ENCODE peak calls at places on chromosomes 13 and 19, in nine cellular contexts. One of them, this sample, is unnamed.

GRCh38 chr19:6718111-6718740 is 2.2 kb downstream of the C3 start:
- DNase-seq in IMR-90: no peak
- DNase-seq in mammary epithelial cell: no peak
- DNase-seq in CD8-positive, alpha-beta T cell: no peak
- DNase-seq in sigmoid colon: peak; percentile 64
- DNase-seq in dorsolateral prefrontal cortex: no peak
- DNase-seq in Karpas-422: no peak
- DNase-seq in GM23338: no peak
- DNase-seq in heart right ventricle: no peak
- DNase-seq in this sample: no peak

GRCh38 chr19:47490847-47491246 is 6.8 kb upstream of the KPTN start:
- DNase-seq in CD8-positive, alpha-beta T cell: no peak
- DNase-seq in Karpas-422: no peak
- DNase-seq in mammary epithelial cell: no peak
- DNase-seq in IMR-90: no peak
- DNase-seq in sigmoid colon: peak; percentile 62
- DNase-seq in dorsolateral prefrontal cortex: no peak
- DNase-seq in heart right ventricle: no peak
- DNase-seq in GM23338: no peak
- DNase-seq in this sample: no peak

GRCh38 chr19:28737021-28737525 is 475.9 kb downstream of the UQCRFS1 start:
- DNase-seq in CD8-positive, alpha-beta T cell: no peak
- DNase-seq in GM23338: peak; percentile 65
- DNase-seq in dorsolateral prefrontal cortex: no peak
- DNase-seq in heart right ventricle: no peak
- DNase-seq in IMR-90: peak; percentile 44
- DNase-seq in mammary epithelial cell: peak; percentile 28
- DNase-seq in Karpas-422: peak; percentile 74
- DNase-seq in sigmoid colon: no peak
- DNase-seq in this sample: no peak

GRCh38 chr13:99398071-99398470 is 90.9 kb upstream of the GPR183 start:
- DNase-seq in CD8-positive, alpha-beta T cell: no peak
- DNase-seq in dorsolateral prefrontal cortex: no peak
- DNase-seq in Karpas-422: no peak
- DNase-seq in mammary epithelial cell: no peak
- DNase-seq in IMR-90: no peak
- DNase-seq in heart right ventricle: no peak
- DNase-seq in GM23338: no peak
- DNase-seq in sigmoid colon: no peak
- DNase-seq in this sample: no peak

GRCh38 chr13:83940742-83941141 is 58.5 kb upstream of the SLITRK1 start:
- DNase-seq in IMR-90: no peak
- DNase-seq in mammary epithelial cell: peak; percentile 80
- DNase-seq in Karpas-422: no peak
- DNase-seq in CD8-positive, alpha-beta T cell: no peak
- DNase-seq in GM23338: no peak
- DNase-seq in dorsolateral prefrontal cortex: no peak
- DNase-seq in heart right ventricle: no peak
- DNase-seq in sigmoid colon: no peak
- DNase-seq in this sample: no peak

GRCh38 chr13:99086869-99087129 is 108.9 kb upstream of the DOCK9 start:
- DNase-seq in GM23338: no peak
- DNase-seq in sigmoid colon: peak; percentile 74
- DNase-seq in heart right ventricle: no peak
- DNase-seq in Karpas-422: no peak
- DNase-seq in mammary epithelial cell: peak; percentile 42
- DNase-seq in dorsolateral prefrontal cortex: no peak
- DNase-seq in CD8-positive, alpha-beta T cell: peak; percentile 55
- DNase-seq in IMR-90: no peak
- DNase-seq in this sample: no peak

GRCh38 chr13:97211986-97212385 is 10.1 kb upstream of the MBNL2 start:
- DNase-seq in GM23338: no peak
- DNase-seq in IMR-90: no peak
- DNase-seq in Karpas-422: no peak
- DNase-seq in heart right ventricle: no peak
- DNase-seq in sigmoid colon: no peak
- DNase-seq in CD8-positive, alpha-beta T cell: no peak
- DNase-seq in dorsolateral prefrontal cortex: no peak
- DNase-seq in mammary epithelial cell: no peak
- DNase-seq in this sample: no peak

GRCh38 chr13:49587311-49587847 is 2.0 kb upstream of the RCBTB1 start:
- DNase-seq in GM23338: no peak
- DNase-seq in Karpas-422: no peak
- DNase-seq in heart right ventricle: no peak
- DNase-seq in sigmoid colon: no peak
- DNase-seq in dorsolateral prefrontal cortex: no peak
- DNase-seq in IMR-90: peak; percentile 67
- DNase-seq in mammary epithelial cell: peak; percentile 79
- DNase-seq in CD8-positive, alpha-beta T cell: no peak
- DNase-seq in this sample: no peak

DNA sequence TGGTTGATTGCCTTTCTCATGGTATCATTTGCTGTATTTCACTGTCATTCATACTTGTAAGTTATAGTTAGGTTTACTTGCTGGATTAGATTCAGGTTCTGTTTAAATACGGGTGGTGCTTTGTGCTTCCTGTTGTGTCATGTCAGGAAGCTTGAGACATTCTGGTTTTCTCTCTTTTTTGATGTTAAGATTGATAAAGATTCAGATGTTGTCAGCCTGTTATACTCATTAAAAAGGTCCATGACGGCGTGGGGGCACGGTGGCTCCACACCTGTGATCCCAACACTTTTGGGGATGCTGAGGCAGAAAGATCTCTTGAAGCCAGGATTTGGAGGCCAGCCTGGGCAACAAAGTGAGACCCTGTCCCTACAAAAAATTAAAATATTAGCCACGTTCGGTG is 45.7 kb downstream of the NAA16 start:
- DNase-seq in mammary epithelial cell: no peak
- DNase-seq in sigmoid colon: no peak
- DNase-seq in Karpas-422: no peak
- DNase-seq in CD8-positive, alpha-beta T cell: peak; percentile 47
- DNase-seq in heart right ventricle: no peak
- DNase-seq in IMR-90: no peak
- DNase-seq in dorsolateral prefrontal cortex: no peak
- DNase-seq in GM23338: no peak
- DNase-seq in this sample: no peak
- H3K27ac ChIP-seq in mammary epithelial cell: no peak overlapping the region
- H3K27ac ChIP-seq in sigmoid colon: no peak overlapping the region
- H3K27ac ChIP-seq in Karpas-422: no peak overlapping the region
- H3K27ac ChIP-seq in CD8-positive, alpha-beta T cell: peak overlapping the region; percentile 61
- H3K27ac ChIP-seq in heart right ventricle: no peak overlapping the region
- H3K27ac ChIP-seq in IMR-90: no peak overlapping the region
- H3K27ac ChIP-seq in dorsolateral prefrontal cortex: no peak overlapping the region
- H3K27ac ChIP-seq in GM23338: no peak overlapping the region
- H3K27ac ChIP-seq in this sample: no peak overlapping the region

GRCh38 chr13:109783815-109784589 is 2.4 kb downstream of the IRS2 start:
- DNase-seq in IMR-90: no peak
- DNase-seq in mammary epithelial cell: no peak
- DNase-seq in GM23338: peak; percentile 32
- DNase-seq in dorsolateral prefrontal cortex: no peak
- DNase-seq in CD8-positive, alpha-beta T cell: peak; percentile 18
- DNase-seq in Karpas-422: no peak
- DNase-seq in heart right ventricle: no peak
- DNase-seq in sigmoid colon: no peak
- DNase-seq in this sample: no peak
- H3K4me3 ChIP-seq in IMR-90: peak overlapping the region; percentile 34
- H3K4me3 ChIP-seq in mammary epithelial cell: peak overlapping the region; percentile 75
- H3K4me3 ChIP-seq in GM23338: peak overlapping the region; percentile 69
- H3K4me3 ChIP-seq in dorsolateral prefrontal cortex: peak overlapping the region; percentile 68
- H3K4me3 ChIP-seq in CD8-positive, alpha-beta T cell: no peak overlapping the region
- H3K4me3 ChIP-seq in Karpas-422: no peak overlapping the region
- H3K4me3 ChIP-seq in heart right ventricle: peak overlapping the region; percentile 59
- H3K4me3 ChIP-seq in sigmoid colon: peak overlapping the region; percentile 89
- H3K4me3 ChIP-seq in this sample: peak overlapping the region; percentile 88

DNA sequence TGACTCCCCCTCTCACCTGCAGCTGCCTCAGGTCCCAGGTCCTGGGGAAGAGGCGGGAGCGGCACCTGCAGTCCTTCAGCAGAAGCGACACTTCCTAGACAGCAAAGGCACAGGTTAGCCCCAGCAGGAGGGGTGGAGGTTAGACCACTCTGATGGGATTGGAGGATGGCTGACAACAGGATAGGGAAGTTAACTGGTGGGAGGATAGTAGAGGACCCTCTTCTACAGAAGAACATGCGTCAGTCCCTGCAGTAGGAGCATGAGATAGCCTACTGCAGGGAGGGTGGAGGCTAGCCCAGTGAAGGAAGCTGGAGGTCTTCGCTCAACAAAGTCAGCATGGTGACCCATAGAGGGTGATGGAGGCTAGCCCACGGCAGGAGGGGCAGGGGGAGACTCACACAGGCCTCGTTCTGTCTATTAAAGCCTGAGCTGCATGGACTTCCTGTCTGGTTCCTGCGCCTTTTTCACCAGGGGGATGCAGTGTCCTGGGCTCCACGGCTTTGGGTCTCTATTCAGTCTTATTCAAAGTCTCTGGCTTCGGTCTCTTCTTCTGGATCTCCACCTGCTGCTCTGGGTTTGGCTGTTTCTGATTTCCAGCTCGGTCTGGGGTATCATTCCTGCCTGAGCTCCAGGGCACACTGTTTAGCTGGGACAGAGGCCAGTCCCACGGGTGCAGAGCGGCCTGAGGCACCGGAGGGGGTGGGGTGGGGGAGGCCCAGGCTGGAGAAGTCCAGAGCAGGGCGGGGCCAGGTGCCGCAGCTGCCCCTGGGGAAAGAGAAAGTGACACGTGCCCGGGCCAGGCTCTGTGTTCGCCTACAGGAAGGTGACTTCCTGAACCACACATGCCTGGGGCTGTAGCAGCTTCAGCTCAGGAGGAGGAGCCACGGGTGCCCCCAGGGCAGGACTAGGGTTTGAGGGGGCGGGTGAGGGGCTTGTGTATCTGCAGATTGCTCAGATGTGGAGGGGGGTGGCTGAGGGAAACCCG is 7.3 kb downstream of the IFNL3 start:
- DNase-seq in GM23338: peak; percentile 39
- DNase-seq in mammary epithelial cell: peak; percentile 15
- DNase-seq in dorsolateral prefrontal cortex: no peak
- DNase-seq in CD8-positive, alpha-beta T cell: peak; percentile 36
- DNase-seq in Karpas-422: peak; percentile 67
- DNase-seq in IMR-90: no peak
- DNase-seq in sigmoid colon: no peak
- DNase-seq in heart right ventricle: no peak
- DNase-seq in this sample: no peak
- H3K27ac ChIP-seq in GM23338: no peak overlapping the region
- H3K27ac ChIP-seq in mammary epithelial cell: no peak overlapping the region
- H3K27ac ChIP-seq in dorsolateral prefrontal cortex: no peak overlapping the region
- H3K27ac ChIP-seq in CD8-positive, alpha-beta T cell: peak overlapping the region; percentile 50
- H3K27ac ChIP-seq in Karpas-422: no peak overlapping the region
- H3K27ac ChIP-seq in IMR-90: no peak overlapping the region
- H3K27ac ChIP-seq in sigmoid colon: no peak overlapping the region
- H3K27ac ChIP-seq in heart right ventricle: no peak overlapping the region
- H3K27ac ChIP-seq in this sample: no peak overlapping the region

GRCh38 chr13:26695891-26696311 is 64.7 kb downstream of the GPR12 start:
- DNase-seq in IMR-90: no peak
- DNase-seq in dorsolateral prefrontal cortex: no peak
- DNase-seq in sigmoid colon: no peak
- DNase-seq in heart right ventricle: no peak
- DNase-seq in Karpas-422: no peak
- DNase-seq in CD8-positive, alpha-beta T cell: no peak
- DNase-seq in GM23338: no peak
- DNase-seq in mammary epithelial cell: no peak
- DNase-seq in this sample: no peak

GRCh38 chr13:26699197-26699490 is 61.4 kb downstream of the GPR12 start:
- DNase-seq in CD8-positive, alpha-beta T cell: no peak
- DNase-seq in dorsolateral prefrontal cortex: no peak
- DNase-seq in mammary epithelial cell: no peak
- DNase-seq in GM23338: no peak
- DNase-seq in sigmoid colon: no peak
- DNase-seq in Karpas-422: no peak
- DNase-seq in heart right ventricle: no peak
- DNase-seq in IMR-90: no peak
- DNase-seq in this sample: no peak

GRCh38 chr13:26695360-26695705 is 65.3 kb downstream of the GPR12 start:
- DNase-seq in dorsolateral prefrontal cortex: no peak
- DNase-seq in Karpas-422: no peak
- DNase-seq in IMR-90: no peak
- DNase-seq in GM23338: no peak
- DNase-seq in sigmoid colon: no peak
- DNase-seq in mammary epithelial cell: no peak
- DNase-seq in heart right ventricle: no peak
- DNase-seq in CD8-positive, alpha-beta T cell: no peak
- DNase-seq in this sample: no peak

GRCh38 chr13:26697069-26697955 is 63.3 kb downstream of the GPR12 start:
- DNase-seq in CD8-positive, alpha-beta T cell: no peak
- DNase-seq in IMR-90: no peak
- DNase-seq in dorsolateral prefrontal cortex: no peak
- DNase-seq in sigmoid colon: no peak
- DNase-seq in GM23338: no peak
- DNase-seq in Karpas-422: no peak
- DNase-seq in heart right ventricle: no peak
- DNase-seq in mammary epithelial cell: no peak
- DNase-seq in this sample: no peak

GRCh38 chr13:26698392-26699196 is 62.0 kb downstream of the GPR12 start:
- DNase-seq in GM23338: peak; percentile 86
- DNase-seq in mammary epithelial cell: peak; percentile 69
- DNase-seq in IMR-90: peak; percentile 81
- DNase-seq in Karpas-422: peak; percentile 89
- DNase-seq in heart right ventricle: peak; percentile 77
- DNase-seq in CD8-positive, alpha-beta T cell: peak; percentile 83
- DNase-seq in sigmoid colon: peak; percentile 91
- DNase-seq in dorsolateral prefrontal cortex: peak; percentile 86
- DNase-seq in this sample: peak; percentile 90
- H3K4me3 ChIP-seq in GM23338: peak overlapping the region; percentile 44
- H3K4me3 ChIP-seq in mammary epithelial cell: no peak overlapping the region
- H3K4me3 ChIP-seq in IMR-90: no peak overlapping the region
- H3K4me3 ChIP-seq in Karpas-422: no peak overlapping the region
- H3K4me3 ChIP-seq in heart right ventricle: peak overlapping the region; percentile 33
- H3K4me3 ChIP-seq in CD8-positive, alpha-beta T cell: no peak overlapping the region
- H3K4me3 ChIP-seq in sigmoid colon: no peak overlapping the region
- H3K4me3 ChIP-seq in dorsolateral prefrontal cortex: peak overlapping the region; percentile 21
- H3K4me3 ChIP-seq in this sample: no peak overlapping the region

DNA sequence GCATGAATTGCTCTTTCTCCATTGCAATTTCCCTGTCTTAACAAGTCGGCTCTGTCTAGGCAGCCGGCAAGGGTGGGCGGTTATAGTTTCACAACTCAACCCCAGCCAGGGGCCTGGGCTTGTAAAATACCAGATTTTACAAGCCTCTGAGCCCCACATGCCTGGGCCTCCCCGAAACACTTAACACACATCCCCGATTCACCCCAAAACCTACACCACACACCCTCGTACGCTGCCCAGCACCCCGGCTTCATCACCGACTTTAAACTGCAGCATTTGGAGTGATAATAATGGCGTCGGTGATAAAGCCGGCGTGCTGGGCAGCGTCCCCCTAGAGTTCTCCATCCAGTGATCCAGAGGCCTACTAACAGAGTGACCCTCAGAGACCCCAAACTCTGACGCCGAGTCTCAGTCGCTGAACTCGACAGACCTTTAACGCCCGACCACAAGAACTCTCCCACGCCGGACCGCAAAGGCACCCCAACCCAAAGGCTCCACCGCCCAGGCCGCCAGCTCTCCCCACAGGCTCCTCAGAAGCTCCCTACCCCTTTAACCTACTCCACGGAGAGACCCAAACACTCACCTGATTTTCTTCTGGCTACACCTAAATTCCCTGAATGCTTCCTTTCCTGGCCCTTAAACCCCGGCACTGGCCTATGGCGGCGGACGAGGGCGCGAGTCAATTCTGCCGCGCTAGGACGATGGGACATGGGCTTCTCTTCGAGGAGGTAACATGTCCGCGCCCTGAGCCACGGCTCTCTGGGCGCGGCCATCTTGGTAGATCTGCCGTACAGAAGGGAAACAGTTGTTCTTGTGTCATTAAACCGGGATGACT is at the start of gene ZNF649:
- DNase-seq in mammary epithelial cell: peak; percentile 85
- DNase-seq in IMR-90: peak; percentile 84
- DNase-seq in dorsolateral prefrontal cortex: peak; percentile 67
- DNase-seq in heart right ventricle: peak; percentile 87
- DNase-seq in CD8-positive, alpha-beta T cell: peak; percentile 82
- DNase-seq in Karpas-422: peak; percentile 97
- DNase-seq in sigmoid colon: peak; percentile 84
- DNase-seq in GM23338: peak; percentile 96
- DNase-seq in this sample: peak; percentile 88
- H3K27ac ChIP-seq in mammary epithelial cell: peak within 1 kb of the TSS; percentile 64
- H3K27ac ChIP-seq in IMR-90: peak within 1 kb of the TSS; percentile 49
- H3K27ac ChIP-seq in dorsolateral prefrontal cortex: peak within 1 kb of the TSS; percentile 95
- H3K27ac ChIP-seq in heart right ventricle: peak within 1 kb of the TSS; percentile 15
- H3K27ac ChIP-seq in CD8-positive, alpha-beta T cell: peak within 1 kb of the TSS; percentile 75
- H3K27ac ChIP-seq in Karpas-422: peak within 1 kb of the TSS; percentile 13
- H3K27ac ChIP-seq in sigmoid colon: peak within 1 kb of the TSS; percentile 82
- H3K27ac ChIP-seq in GM23338: peak within 1 kb of the TSS; percentile 100
- H3K27ac ChIP-seq in this sample: peak within 1 kb of the TSS; percentile 82